ENCODE peak calls at places on chromosomes 2 and 18, in five cellular contexts. Q is AG08395; U is effector memory CD8-positive, alpha-beta T cell; C is NCI-H1436 treated with DMSO at 0.1 percent for 48 hours; P is astrocyte of the hippocampus. K is an unnamed sample.

GRCh38 chr2:168699834-168700417 is 102.5 kb upstream of the NOSTRIN start:
- DNase-seq in Q (peak), U (no peak), C (no peak), P (peak), K (peak)

GRCh38 chr2:144078802-144079386 is 441.0 kb downstream of the ZEB2 start:
- DNase-seq in Q (no peak), U (no peak), C (peak), P (no peak), K (no peak)

GRCh38 chr2:172906401-172906811 is 169.2 kb upstream of the MAP3K20 start:
- DNase-seq in Q (no peak), U (no peak), C (peak), P (peak), K (no peak)

GRCh38 chr2:18900691-18901113 is 311.3 kb upstream of the NT5C1B start:
- DNase-seq in Q (peak), U (no peak), C (no peak), P (no peak), K (no peak)

GRCh38 chr18:62554083-62554815 is 31.4 kb downstream of the ZCCHC2 start:
- DNase-seq in Q (no peak), U (no peak), C (no peak), P (no peak), K (no peak)

GRCh38 chr18:78878335-78878734 is 101.3 kb upstream of the SALL3 start:
- DNase-seq in Q (no peak), U (no peak), C (no peak), P (no peak), K (no peak)

GRCh38 chr2:96537734-96538486 is 1.4 kb downstream of the ARID5A start:
- DNase-seq in Q (no peak), U (peak), C (no peak), P (peak), K (no peak)

GRCh38 chr2:96685285-96685591 is 42.7 kb downstream of the FER1L5 start:
- DNase-seq in Q (no peak), U (no peak), C (no peak), P (no peak), K (no peak)

GRCh38 chr2:173195100-173195499 is 119.5 kb downstream of the MAP3K20 start:
- DNase-seq in Q (no peak), U (no peak), C (no peak), P (no peak), K (no peak)

GRCh38 chr18:61201516-61201915 is 131.7 kb upstream of the CDH20 start:
- DNase-seq in Q (no peak), U (no peak), C (no peak), P (peak), K (no peak)

GRCh38 chr2:128386066-128386465 is 67.4 kb upstream of the HS6ST1 start:
- DNase-seq in Q (no peak), U (no peak), C (no peak), P (no peak), K (no peak)